ENCODE peak calls at places on chromosomes 7 and 10, in ten cellular contexts. H is stomach, Q is HepG2, B is heart left ventricle, R is spleen, Y is Peyer's patch, F is ovary, Z is esophagus muscularis mucosa, O is gastrocnemius medialis, C is A549. G is an unnamed sample.

GRCh38 chr10:132111871-132112341 is 46.2 kb downstream of the JAKMIP3 start:
- DNase-seq in H (peak; percentile 20), Q (no peak), B (peak; percentile 16), R (peak; percentile 63), Y (no peak), F (peak; percentile 7), Z (no peak), O (no peak), C (no peak), G (peak; percentile 8)

GRCh38 chr7:4282434-4283223 is 399.5 kb upstream of the FOXK1 start:
- DNase-seq in H (no peak), Q (no peak), B (no peak), R (peak; percentile 30), Y (no peak), F (no peak), Z (no peak), O (no peak), C (peak; percentile 84), G (no peak)

GRCh38 chr7:80014507-80014906 is 120.1 kb upstream of the GNAI1 start:
- DNase-seq in H (no peak), Q (no peak), B (no peak), R (no peak), Y (no peak), F (no peak), Z (no peak), O (no peak), C (no peak), G (no peak)

GRCh38 chr7:104906546-104906945 is 107.5 kb upstream of the KMT2E start:
- DNase-seq in H (no peak), Q (no peak), B (no peak), R (no peak), Y (no peak), F (no peak), Z (no peak), O (no peak), C (no peak), G (no peak)

GRCh38 chr7:2720024-2720423 is 32.0 kb downstream of the AMZ1 start:
- DNase-seq in H (no peak), Q (no peak), B (no peak), R (no peak), Y (no peak), F (no peak), Z (no peak), O (no peak), C (no peak), G (no peak)

GRCh38 chr10:118841881-118842605 is 87.3 kb upstream of the CACUL1 start:
- DNase-seq in H (no peak), Q (no peak), B (no peak), R (no peak), Y (no peak), F (no peak), Z (no peak), O (no peak), C (no peak), G (no peak)

GRCh38 chr10:120897343-120897742 is 46.2 kb downstream of the WDR11 start:
- DNase-seq in H (no peak), Q (peak; percentile 44), B (no peak), R (no peak), Y (no peak), F (no peak), Z (no peak), O (no peak), C (no peak), G (no peak)

GRCh38 chr10:63477927-63478326 is 12.2 kb upstream of the JMJD1C start:
- DNase-seq in H (no peak), Q (no peak), B (no peak), R (no peak), Y (no peak), F (no peak), Z (no peak), O (no peak), C (no peak), G (no peak)

GRCh38 chr7:148045521-148045920 is 545.0 kb upstream of the C7orf33 start:
- DNase-seq in H (no peak), Q (no peak), B (no peak), R (no peak), Y (no peak), F (no peak), Z (no peak), O (no peak), C (no peak), G (no peak)

GRCh38 chr10:77989081-77989724 is 40.1 kb downstream of the POLR3A start:
- DNase-seq in H (peak; percentile 60), Q (peak; percentile 94), B (peak; percentile 49), R (peak; percentile 38), Y (no peak), F (no peak), Z (no peak), O (peak; percentile 85), C (no peak), G (peak; percentile 8)

GRCh38 chr7:151940048-151940845 is 16.0 kb upstream of the GALNTL5 start:
- DNase-seq in H (no peak), Q (no peak), B (no peak), R (no peak), Y (no peak), F (no peak), Z (no peak), O (no peak), C (peak; percentile 17), G (peak; percentile 71)

GRCh38 chr10:109889867-109890266 is 33.4 kb downstream of the XPNPEP1 start:
- DNase-seq in H (no peak), Q (no peak), B (no peak), R (no peak), Y (no peak), F (no peak), Z (no peak), O (no peak), C (no peak), G (no peak)

GRCh38 chr10:63766766-63767505 is 245.7 kb downstream of the REEP3 start:
- DNase-seq in H (no peak), Q (peak; percentile 24), B (no peak), R (no peak), Y (no peak), F (no peak), Z (no peak), O (no peak), C (no peak), G (no peak)

GRCh38 chr10:112755446-112756117 is 194.5 kb upstream of the TCF7L2 start:
- DNase-seq in H (no peak), Q (peak; percentile 77), B (no peak), R (no peak), Y (no peak), F (no peak), Z (no peak), O (no peak), C (no peak), G (no peak)

GRCh38 chr7:141563956-141564623 is 12.9 kb downstream of the AGK start:
- DNase-seq in H (no peak), Q (no peak), B (no peak), R (no peak), Y (no peak), F (no peak), Z (no peak), O (no peak), C (peak; percentile 6), G (no peak)

DNA sequence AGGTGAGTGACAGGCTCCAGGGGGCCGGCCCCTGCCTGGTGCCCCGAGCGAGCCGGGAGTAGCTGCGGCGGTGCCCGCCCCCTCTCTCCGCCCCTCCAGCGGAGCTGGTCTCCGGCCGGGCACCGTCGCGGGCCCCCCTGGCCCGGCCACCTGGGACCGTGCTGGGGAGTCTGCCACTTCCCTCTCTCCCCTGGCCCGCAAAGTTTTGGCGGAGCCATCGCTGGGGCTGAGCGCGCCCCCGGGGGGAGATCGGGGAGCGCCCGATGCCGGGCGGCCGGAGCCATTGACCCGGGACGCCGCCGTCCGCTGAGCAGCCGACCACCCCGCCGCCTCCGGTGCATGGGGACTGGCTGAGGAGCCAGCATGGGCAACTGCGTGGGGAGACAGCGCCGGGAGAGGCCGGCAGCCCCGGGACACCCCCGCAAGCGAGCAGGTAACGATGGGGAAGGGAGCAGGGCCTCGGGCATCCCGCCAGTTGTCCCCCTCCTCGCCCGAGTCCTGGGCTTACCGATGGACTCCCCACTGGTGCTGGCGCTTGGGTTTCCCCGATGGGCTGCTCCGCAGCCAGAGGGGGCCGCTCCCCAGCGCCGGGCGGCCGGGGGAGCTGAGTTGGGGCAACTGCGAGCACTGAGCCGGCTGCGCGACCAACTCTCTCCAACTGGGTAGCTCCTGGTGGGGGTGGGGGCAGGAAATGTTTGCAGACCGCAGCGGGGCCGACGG is at the start of gene UBTD1:
- DNase-seq in H (peak; percentile 39), Q (peak; percentile 19), B (peak; percentile 65), R (no peak), Y (peak; percentile 45), F (peak; percentile 80), Z (no peak), O (peak; percentile 46), C (peak; percentile 13), G (no peak)
- TF ChIP-seq POLR2A in H (no peak), Q (no peak), B (peak; percentile 21), R (no peak), Y (no peak), F (peak; percentile 39), Z (peak; percentile 42), O (peak; percentile 72), C (peak; percentile 36), G (peak; percentile 39)

DNA sequence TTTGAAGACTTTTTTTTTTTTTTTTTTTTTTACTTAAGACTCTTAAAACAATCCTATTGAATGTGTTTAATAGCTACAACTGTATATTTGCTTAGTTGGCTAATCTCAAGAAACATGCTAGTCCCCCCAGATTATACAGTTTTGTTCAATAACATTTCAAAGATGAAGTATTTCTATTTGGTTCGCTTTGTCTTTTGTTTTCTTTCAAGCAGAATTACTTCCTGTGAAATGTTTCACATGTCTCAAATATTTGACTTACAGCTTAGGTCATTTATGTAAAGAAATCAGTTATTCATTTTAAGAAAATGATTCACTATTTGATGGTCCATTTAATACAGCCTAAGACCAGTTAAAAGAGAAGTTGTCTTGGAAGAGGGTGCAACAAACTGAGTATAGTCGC is 12.8 kb upstream of the LAMB1 start:
- DNase-seq in H (no peak), Q (peak; percentile 80), B (no peak), R (no peak), Y (no peak), F (no peak), Z (no peak), O (no peak), C (peak; percentile 75), G (no peak)
- H3K4me1 ChIP-seq in H (peaks cover 33% of the 10 kb centered on the region), Q (peaks cover 79% of the 10 kb centered on the region), B (no peaks in the 10 kb centered on the region), R (no peaks in the 10 kb centered on the region), Y (no peaks in the 10 kb centered on the region), F (no peaks in the 10 kb centered on the region), Z (peaks cover 36% of the 10 kb centered on the region), O (no peaks in the 10 kb centered on the region), C (peaks cover 72% of the 10 kb centered on the region), G (no peaks in the 10 kb centered on the region)

GRCh38 chr10:15254808-15255655 is 86.5 kb upstream of the NMT2 start:
- DNase-seq in H (peak; percentile 34), Q (no peak), B (no peak), R (peak; percentile 54), Y (no peak), F (no peak), Z (no peak), O (no peak), C (no peak), G (no peak)
- TF ChIP-seq POLR2A in H (no peak), Q (no peak), B (no peak), R (no peak), Y (no peak), F (no peak), Z (no peak), O (no peak), C (no peak), G (no peak)

DNA sequence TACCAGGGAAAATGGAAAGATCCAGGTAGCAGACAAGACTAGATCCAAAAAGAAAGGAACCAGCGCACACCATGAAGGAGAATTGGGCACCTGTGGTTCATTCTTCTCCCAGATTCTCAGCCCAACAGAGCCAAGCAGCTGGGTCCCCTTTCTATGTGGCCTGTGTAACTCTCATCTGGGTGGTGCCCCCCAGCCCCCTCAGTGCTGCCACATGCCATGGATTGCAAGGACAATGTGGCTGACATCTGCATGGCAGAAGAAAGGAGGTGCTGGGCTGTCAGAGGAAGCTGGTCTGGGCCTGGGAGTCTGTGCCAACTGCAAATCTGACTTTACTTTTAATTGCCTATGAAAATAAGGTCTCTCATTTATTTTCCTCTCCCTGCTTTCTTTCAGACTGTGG is 21.4 kb downstream of the PRSS2 start:
- DNase-seq in H (no peak), Q (no peak), B (no peak), R (no peak), Y (no peak), F (no peak), Z (no peak), O (no peak), C (no peak), G (no peak)
- H3K4me1 ChIP-seq in H (peaks cover 11% of the 10 kb centered on the region), Q (no peaks in the 10 kb centered on the region), B (peaks cover 5% of the 10 kb centered on the region), R (peaks cover 25% of the 10 kb centered on the region), Y (peaks cover 9% of the 10 kb centered on the region), F (no peaks in the 10 kb centered on the region), Z (peaks cover 10% of the 10 kb centered on the region), O (peaks cover 4% of the 10 kb centered on the region), C (no peaks in the 10 kb centered on the region), G (peaks cover 9% of the 10 kb centered on the region)